ENCODE peak calls at places on chromosomes 11 and 22, in eight cellular contexts. W is type B pancreatic cell; R is mucosa of descending colon; F is HFF-Myc; J is iPS-NIHi11; N is CD8-positive, alpha-beta T cell; A is stimulated activated CD4-positive, alpha-beta T cell treated with anti-CD3 and anti-CD28 coated beads, Interleukin-2, amount 100 ng/mL, for 24 hours; E is HTR-8/SVneo. P is an unnamed sample.

GRCh38 chr11:363948-364761 is 5.1 kb upstream of the B4GALNT4 start:
- DNase-seq in N (peak), A (peak), F (peak), E (peak), R (peak), J (peak), W (no peak), P (peak)

GRCh38 chr11:28674432-28675076 is 566.4 kb downstream of the METTL15 start:
- DNase-seq in E (no peak), R (no peak), J (peak), N (no peak), F (peak), W (no peak), A (peak), P (peak)

GRCh38 chr11:69511358-69512015 is 30.0 kb downstream of the LINC01488 start:
- DNase-seq in W (no peak), F (no peak), A (no peak), E (no peak), N (no peak), R (peak), J (no peak), P (no peak)

GRCh38 chr11:133579165-133580031 is 47.1 kb upstream of the OPCML start:
- DNase-seq in N (no peak), E (no peak), F (no peak), J (peak), R (no peak), W (no peak), A (no peak), P (peak)

GRCh38 chr22:35172452-35172851 is 84.8 kb upstream of the HMGXB4 start:
- DNase-seq in A (no peak), W (no peak), R (no peak), N (no peak), J (no peak), F (no peak), E (no peak), P (peak)

GRCh38 chr11:1935156-1936071 is 11.7 kb upstream of the MRPL23 start:
- DNase-seq in J (peak), R (peak), W (no peak), A (no peak), E (no peak), F (no peak), N (peak), P (peak)

GRCh38 chr11:76291576-76292526 is 85.5 kb upstream of the WNT11 start:
- DNase-seq in E (no peak), N (no peak), F (no peak), A (no peak), J (no peak), R (no peak), W (no peak), P (no peak)

GRCh38 chr11:125165111-125165663 is 636 bp downstream of the PKNOX2 start:
- DNase-seq in F (no peak), A (peak), R (peak), W (no peak), E (peak), J (no peak), N (no peak), P (peak)

GRCh38 chr11:85953491-85954143 is 98.4 kb downstream of the CCDC83 start:
- DNase-seq in A (no peak), R (no peak), J (no peak), N (no peak), E (no peak), F (no peak), W (no peak), P (no peak)

GRCh38 chr11:7964873-7965272 is 374 bp downstream of the NLRP10 start:
- DNase-seq in E (no peak), R (no peak), N (no peak), F (peak), J (no peak), A (no peak), W (no peak), P (no peak)

GRCh38 chr11:44950036-44950624 is 553 bp downstream of the TP53I11 start:
- DNase-seq in J (no peak), N (peak), F (no peak), A (peak), E (no peak), W (no peak), R (peak), P (peak)

GRCh38 chr11:111426615-111427014 is 47.5 kb upstream of the POU2AF1 start:
- DNase-seq in N (no peak), W (no peak), J (no peak), A (no peak), R (peak), E (no peak), F (no peak), P (no peak)

GRCh38 chr11:114036156-114036811 is 23.2 kb upstream of the ZBTB16 start:
- DNase-seq in A (peak), R (peak), J (peak), N (peak), E (peak), F (no peak), W (peak), P (peak)

GRCh38 chr11:80379620-80380278 is 938.9 kb upstream of the TENM4 start:
- DNase-seq in J (no peak), E (no peak), R (no peak), N (no peak), A (no peak), F (no peak), W (no peak), P (no peak)

GRCh38 chr11:63504933-63505586 is 824 bp upstream of the LGALS12 start:
- DNase-seq in R (no peak), J (no peak), E (no peak), F (no peak), W (no peak), A (no peak), N (no peak), P (no peak)

GRCh38 chr11:105081412-105082150 is 36.4 kb upstream of the CARD16 start:
- DNase-seq in E (no peak), W (no peak), N (no peak), J (no peak), A (no peak), R (no peak), F (no peak), P (no peak)